ENCODE peak calls at places on chromosomes 16 and 17, in seven cellular contexts. Z is GM23338; W is thoracic aorta; B is central memory CD8-positive, alpha-beta T cell; A is left cardiac atrium; T is omental fat pad; R is SK-N-SH treated with all-trans-retinoic acid at 6 μM for 48 hours. D is an unnamed sample.

GRCh38 chr16:69017036-69017783 is 88.2 kb upstream of the HAS3 start:
- ATAC-seq in Z (no peak), R (peak), A (peak), B (no peak), W (no peak), T (no peak), D (no peak)

GRCh38 chr16:3570420-3571062 is 6.7 kb downstream of the NLRC3 start:
- ATAC-seq in T (no peak), B (no peak), W (no peak), A (no peak), Z (no peak), R (no peak), D (no peak)

GRCh38 chr17:45277992-45278391 is 16.1 kb upstream of the SPATA32 start:
- ATAC-seq in Z (no peak), A (peak), T (peak), B (no peak), W (peak), R (peak), D (peak)

GRCh38 chr16:72236866-72237265 is 64.9 kb upstream of the PMFBP1 start:
- ATAC-seq in W (no peak), B (no peak), Z (no peak), A (no peak), R (no peak), T (no peak), D (no peak)

GRCh38 chr17:67078292-67078691 is 33.9 kb downstream of the CACNG1 start:
- ATAC-seq in Z (no peak), B (no peak), W (no peak), R (no peak), A (no peak), T (no peak), D (no peak)

GRCh38 chr17:16945513-16946201 is 26.3 kb downstream of the TNFRSF13B start:
- ATAC-seq in W (no peak), A (no peak), B (no peak), Z (peak), T (no peak), R (no peak), D (no peak)

GRCh38 chr16:1863681-1864460 is 8.1 kb downstream of the MEIOB start:
- ATAC-seq in Z (peak), W (no peak), T (no peak), B (no peak), A (no peak), R (peak), D (no peak)

GRCh38 chr17:64448665-64449512 is at the start of gene MILR1:
- ATAC-seq in R (peak), A (peak), T (peak), Z (no peak), W (no peak), B (peak), D (peak)

GRCh38 chr16:20620770-20621169 is 44.6 kb upstream of the ACSM2B start:
- ATAC-seq in A (no peak), B (no peak), W (no peak), R (no peak), T (no peak), Z (no peak), D (no peak)

GRCh38 chr17:61793565-61793964 is 69.8 kb downstream of the BRIP1 start:
- ATAC-seq in A (no peak), Z (no peak), B (no peak), W (no peak), R (no peak), T (no peak), D (no peak)

GRCh38 chr16:81277681-81278080 is 37.1 kb upstream of the GAN start:
- ATAC-seq in A (no peak), B (no peak), R (no peak), T (no peak), Z (no peak), W (no peak), D (no peak)

GRCh38 chr17:74085434-74085833 is 118.0 kb upstream of the RPL38 start:
- ATAC-seq in R (no peak), Z (peak), T (no peak), B (no peak), A (no peak), W (no peak), D (no peak)

GRCh38 chr17:66349549-66350245 is 47.3 kb downstream of the PRKCA start:
- ATAC-seq in Z (peak), A (peak), R (no peak), B (no peak), T (no peak), W (no peak), D (no peak)

GRCh38 chr17:80356231-80356856 is 58.6 kb upstream of the ENDOV start:
- ATAC-seq in Z (no peak), R (no peak), B (no peak), T (no peak), W (no peak), A (no peak), D (no peak)

GRCh38 chr17:32348483-32348800 is 1.5 kb upstream of the ZNF207 start:
- ATAC-seq in Z (no peak), A (no peak), R (no peak), T (no peak), W (no peak), B (no peak), D (no peak)

GRCh38 chr17:8001976-8002645 is at the start of gene GUCY2D:
- ATAC-seq in W (no peak), B (no peak), Z (no peak), T (no peak), R (no peak), A (peak), D (no peak)

GRCh38 chr16:67919618-67920210 is 11.9 kb downstream of the CTRL start:
- ATAC-seq in T (no peak), B (no peak), A (no peak), R (no peak), Z (no peak), W (no peak), D (peak)

GRCh38 chr16:11949527-11949926 is 7.7 kb upstream of the NPIPB2 start:
- ATAC-seq in B (no peak), R (peak), Z (peak), W (no peak), T (no peak), A (peak), D (peak)

GRCh38 chr17:75721463-75722011 is 278 bp downstream of the ITGB4 start:
- ATAC-seq in Z (peak), T (peak), A (peak), R (peak), B (no peak), W (no peak), D (peak)

GRCh38 chr16:13999895-14000425 is 71.2 kb upstream of the MRTFB start:
- ATAC-seq in R (no peak), T (no peak), Z (no peak), W (no peak), B (no peak), A (peak), D (no peak)